ENCODE peak calls at places on chromosomes 5 and 9, in nine cellular contexts. One of them, this sample, is unnamed.

GRCh38 chr5:61949054-61949679 is 356.8 kb upstream of the KIF2A start:
- DNase-seq in HCT116: no peak
- DNase-seq in stomach: no peak
- DNase-seq in A549: no peak
- DNase-seq in adrenal gland: no peak
- DNase-seq in right lobe of liver: no peak
- DNase-seq in body of pancreas: no peak
- DNase-seq in uterus: no peak
- DNase-seq in ovary: no peak
- DNase-seq in this sample: no peak

GRCh38 chr9:133420392-133420827 is 1.8 kb upstream of the ADAMTS13 start:
- DNase-seq in HCT116: no peak
- DNase-seq in stomach: no peak
- DNase-seq in A549: peak
- DNase-seq in adrenal gland: no peak
- DNase-seq in right lobe of liver: no peak
- DNase-seq in body of pancreas: no peak
- DNase-seq in uterus: no peak
- DNase-seq in ovary: no peak
- DNase-seq in this sample: no peak

GRCh38 chr5:108655750-108656450 is 91.8 kb upstream of the FER start:
- DNase-seq in HCT116: no peak
- DNase-seq in stomach: no peak
- DNase-seq in A549: peak
- DNase-seq in adrenal gland: no peak
- DNase-seq in right lobe of liver: no peak
- DNase-seq in body of pancreas: no peak
- DNase-seq in uterus: no peak
- DNase-seq in ovary: no peak
- DNase-seq in this sample: no peak

GRCh38 chr5:125006011-125006685 is 259.7 kb upstream of the ZNF608 start:
- DNase-seq in HCT116: no peak
- DNase-seq in stomach: no peak
- DNase-seq in A549: no peak
- DNase-seq in adrenal gland: no peak
- DNase-seq in right lobe of liver: no peak
- DNase-seq in body of pancreas: no peak
- DNase-seq in uterus: no peak
- DNase-seq in ovary: no peak
- DNase-seq in this sample: no peak

GRCh38 chr9:92406506-92406905 is 2.1 kb upstream of the OGN start:
- DNase-seq in HCT116: no peak
- DNase-seq in stomach: no peak
- DNase-seq in A549: no peak
- DNase-seq in adrenal gland: peak
- DNase-seq in right lobe of liver: no peak
- DNase-seq in body of pancreas: peak
- DNase-seq in uterus: no peak
- DNase-seq in ovary: no peak
- DNase-seq in this sample: peak

GRCh38 chr5:8213701-8214240 is 344.8 kb downstream of the MTRR start:
- DNase-seq in HCT116: no peak
- DNase-seq in stomach: no peak
- DNase-seq in A549: no peak
- DNase-seq in adrenal gland: no peak
- DNase-seq in right lobe of liver: no peak
- DNase-seq in body of pancreas: no peak
- DNase-seq in uterus: no peak
- DNase-seq in ovary: no peak
- DNase-seq in this sample: no peak

GRCh38 chr5:6772886-6773285 is 59.7 kb downstream of the TENT4A start:
- DNase-seq in HCT116: no peak
- DNase-seq in stomach: no peak
- DNase-seq in A549: no peak
- DNase-seq in adrenal gland: no peak
- DNase-seq in right lobe of liver: no peak
- DNase-seq in body of pancreas: no peak
- DNase-seq in uterus: no peak
- DNase-seq in ovary: no peak
- DNase-seq in this sample: no peak

GRCh38 chr9:116594552-116594951 is 92.6 kb upstream of the TRIM32 start:
- DNase-seq in HCT116: peak
- DNase-seq in stomach: no peak
- DNase-seq in A549: peak
- DNase-seq in adrenal gland: no peak
- DNase-seq in right lobe of liver: no peak
- DNase-seq in body of pancreas: no peak
- DNase-seq in uterus: peak
- DNase-seq in ovary: no peak
- DNase-seq in this sample: no peak

GRCh38 chr9:94031946-94032345 is 52.3 kb upstream of the PTPDC1 start:
- DNase-seq in HCT116: no peak
- DNase-seq in stomach: no peak
- DNase-seq in A549: no peak
- DNase-seq in adrenal gland: no peak
- DNase-seq in right lobe of liver: no peak
- DNase-seq in body of pancreas: no peak
- DNase-seq in uterus: no peak
- DNase-seq in ovary: no peak
- DNase-seq in this sample: no peak

GRCh38 chr9:33924978-33925797 is 108.2 kb downstream of the UBE2R2 start:
- DNase-seq in HCT116: peak
- DNase-seq in stomach: peak
- DNase-seq in A549: peak
- DNase-seq in adrenal gland: peak
- DNase-seq in right lobe of liver: no peak
- DNase-seq in body of pancreas: peak
- DNase-seq in uterus: peak
- DNase-seq in ovary: peak
- DNase-seq in this sample: peak

GRCh38 chr5:143913008-143913752 is 101.2 kb downstream of the HMHB1 start:
- DNase-seq in HCT116: no peak
- DNase-seq in stomach: no peak
- DNase-seq in A549: peak
- DNase-seq in adrenal gland: no peak
- DNase-seq in right lobe of liver: no peak
- DNase-seq in body of pancreas: no peak
- DNase-seq in uterus: no peak
- DNase-seq in ovary: no peak
- DNase-seq in this sample: no peak

GRCh38 chr9:36848946-36849345 is 185.1 kb downstream of the PAX5 start:
- DNase-seq in HCT116: no peak
- DNase-seq in stomach: no peak
- DNase-seq in A549: no peak
- DNase-seq in adrenal gland: no peak
- DNase-seq in right lobe of liver: no peak
- DNase-seq in body of pancreas: no peak
- DNase-seq in uterus: no peak
- DNase-seq in ovary: no peak
- DNase-seq in this sample: no peak

GRCh38 chr5:137800700-137801411 is 46.7 kb upstream of the HNRNPA0 start:
- DNase-seq in HCT116: no peak
- DNase-seq in stomach: no peak
- DNase-seq in A549: no peak
- DNase-seq in adrenal gland: peak
- DNase-seq in right lobe of liver: no peak
- DNase-seq in body of pancreas: no peak
- DNase-seq in uterus: no peak
- DNase-seq in ovary: no peak
- DNase-seq in this sample: no peak

GRCh38 chr5:60356716-60357115 is 343.2 kb downstream of the DEPDC1B start:
- DNase-seq in HCT116: no peak
- DNase-seq in stomach: no peak
- DNase-seq in A549: no peak
- DNase-seq in adrenal gland: no peak
- DNase-seq in right lobe of liver: no peak
- DNase-seq in body of pancreas: no peak
- DNase-seq in uterus: no peak
- DNase-seq in ovary: no peak
- DNase-seq in this sample: no peak

GRCh38 chr5:139414601-139415121 is 10.8 kb upstream of the SPATA24 start:
- DNase-seq in HCT116: no peak
- DNase-seq in stomach: no peak
- DNase-seq in A549: no peak
- DNase-seq in adrenal gland: peak
- DNase-seq in right lobe of liver: no peak
- DNase-seq in body of pancreas: no peak
- DNase-seq in uterus: no peak
- DNase-seq in ovary: no peak
- DNase-seq in this sample: no peak
- TF ChIP-seq POLR2A in HCT116: no peak
- TF ChIP-seq POLR2A in stomach: no peak
- TF ChIP-seq POLR2A in A549: no peak
- TF ChIP-seq POLR2A in adrenal gland: no peak
- TF ChIP-seq POLR2A in right lobe of liver: no peak
- TF ChIP-seq POLR2A in body of pancreas: no peak
- TF ChIP-seq POLR2A in uterus: no peak
- TF ChIP-seq POLR2A in ovary: no peak
- TF ChIP-seq POLR2A in this sample: no peak

GRCh38 chr9:129319938-129320481 is 141.9 kb upstream of the IER5L start:
- DNase-seq in HCT116: no peak
- DNase-seq in stomach: peak
- DNase-seq in A549: no peak
- DNase-seq in adrenal gland: no peak
- DNase-seq in right lobe of liver: peak
- DNase-seq in body of pancreas: no peak
- DNase-seq in uterus: peak
- DNase-seq in ovary: no peak
- DNase-seq in this sample: peak

GRCh38 chr9:129317179-129318011 is 139.3 kb upstream of the IER5L start:
- DNase-seq in HCT116: no peak
- DNase-seq in stomach: no peak
- DNase-seq in A549: peak
- DNase-seq in adrenal gland: peak
- DNase-seq in right lobe of liver: peak
- DNase-seq in body of pancreas: peak
- DNase-seq in uterus: peak
- DNase-seq in ovary: peak
- DNase-seq in this sample: peak

GRCh38 chr9:129318121-129319075 is 140.3 kb upstream of the IER5L start:
- DNase-seq in HCT116: no peak
- DNase-seq in stomach: peak
- DNase-seq in A549: no peak
- DNase-seq in adrenal gland: peak
- DNase-seq in right lobe of liver: peak
- DNase-seq in body of pancreas: no peak
- DNase-seq in uterus: peak
- DNase-seq in ovary: peak
- DNase-seq in this sample: peak

GRCh38 chr9:129320575-129321311 is 142.7 kb upstream of the IER5L start:
- DNase-seq in HCT116: no peak
- DNase-seq in stomach: peak
- DNase-seq in A549: no peak
- DNase-seq in adrenal gland: peak
- DNase-seq in right lobe of liver: no peak
- DNase-seq in body of pancreas: peak
- DNase-seq in uterus: peak
- DNase-seq in ovary: peak
- DNase-seq in this sample: peak

DNA sequence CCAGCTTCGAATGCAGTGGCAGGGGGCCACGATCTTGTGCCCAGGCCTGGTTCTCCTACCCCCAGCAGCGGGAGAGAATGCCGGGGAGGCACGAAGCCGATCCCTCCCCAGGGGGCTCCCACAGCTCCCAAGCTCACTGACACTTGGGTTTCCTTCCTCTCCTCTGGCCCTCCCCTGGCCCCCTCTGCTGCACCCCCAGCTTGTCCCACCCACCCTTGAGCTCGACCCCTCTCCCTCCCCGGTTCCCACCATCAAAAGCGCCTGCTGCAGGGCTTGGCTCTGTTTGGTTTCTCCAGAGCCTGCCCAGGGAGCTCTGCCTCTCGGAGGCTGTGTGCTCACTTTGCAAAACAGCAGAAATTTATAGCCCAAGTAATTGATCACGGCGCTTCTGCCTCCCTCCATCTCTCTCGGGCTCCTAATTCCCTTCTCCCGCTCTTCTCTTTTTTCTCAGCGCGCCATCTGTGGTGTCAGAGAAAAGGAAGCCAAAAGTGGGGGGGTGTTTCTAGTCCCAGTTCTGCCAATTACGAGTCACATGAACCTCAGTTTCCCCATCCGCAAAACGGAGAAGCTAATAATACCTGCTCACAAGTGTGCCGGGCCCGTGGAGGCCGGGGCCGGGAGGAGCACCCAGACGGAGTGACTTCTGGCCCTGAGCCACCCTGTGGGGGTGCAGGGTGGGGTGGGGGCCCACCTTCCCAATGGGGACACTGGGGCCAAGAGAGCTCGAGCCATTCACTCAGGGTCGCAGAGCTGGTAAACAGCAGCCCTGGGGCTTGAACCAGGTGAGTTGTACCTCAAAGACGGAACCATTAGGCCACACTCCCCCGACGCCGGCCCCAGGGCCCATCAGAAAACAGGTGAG is 141.2 kb upstream of the IER5L start:
- DNase-seq in HCT116: no peak
- DNase-seq in stomach: peak
- DNase-seq in A549: no peak
- DNase-seq in adrenal gland: no peak
- DNase-seq in right lobe of liver: peak
- DNase-seq in body of pancreas: no peak
- DNase-seq in uterus: peak
- DNase-seq in ovary: peak
- DNase-seq in this sample: peak
- H3K27ac ChIP-seq in HCT116: no peak
- H3K27ac ChIP-seq in stomach: peak
- H3K27ac ChIP-seq in A549: no peak
- H3K27ac ChIP-seq in adrenal gland: peak
- H3K27ac ChIP-seq in right lobe of liver: peak
- H3K27ac ChIP-seq in body of pancreas: no peak
- H3K27ac ChIP-seq in uterus: peak
- H3K27ac ChIP-seq in ovary: peak
- H3K27ac ChIP-seq in this sample: peak

GRCh38 chr9:95506438-95506691 is 10.4 kb downstream of the PTCH1 start:
- DNase-seq in HCT116: no peak
- DNase-seq in stomach: no peak
- DNase-seq in A549: peak
- DNase-seq in adrenal gland: peak
- DNase-seq in right lobe of liver: no peak
- DNase-seq in body of pancreas: peak
- DNase-seq in uterus: peak
- DNase-seq in ovary: peak
- DNase-seq in this sample: peak
- TF ChIP-seq POLR2A in HCT116: no peak
- TF ChIP-seq POLR2A in stomach: no peak
- TF ChIP-seq POLR2A in A549: no peak
- TF ChIP-seq POLR2A in adrenal gland: no peak
- TF ChIP-seq POLR2A in right lobe of liver: no peak
- TF ChIP-seq POLR2A in body of pancreas: peak
- TF ChIP-seq POLR2A in uterus: no peak
- TF ChIP-seq POLR2A in ovary: no peak
- TF ChIP-seq POLR2A in this sample: no peak

DNA sequence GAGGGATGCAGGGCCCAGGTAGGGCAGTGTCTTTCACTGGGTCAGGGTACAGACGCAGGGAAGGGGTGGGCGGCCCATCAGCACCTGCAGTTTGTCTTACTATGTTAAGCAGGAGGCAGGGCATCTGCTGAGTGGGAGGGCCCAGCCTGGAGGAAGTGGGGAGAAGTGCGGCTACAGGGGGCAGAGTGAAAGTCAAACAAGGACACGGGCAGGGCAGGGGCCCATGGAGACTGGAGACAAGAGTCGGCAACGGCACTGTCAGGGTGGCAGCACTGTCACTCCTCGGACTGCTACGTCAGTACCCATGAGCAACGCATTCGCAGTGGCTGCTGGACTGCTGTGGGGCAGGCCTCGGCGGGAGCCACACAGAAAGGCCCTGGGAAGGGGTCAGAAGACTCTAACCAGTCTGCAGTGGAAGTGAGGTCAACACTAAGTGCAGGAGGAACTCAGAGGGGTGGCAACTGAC is 19.7 kb downstream of the CAMSAP1 start:
- DNase-seq in HCT116: no peak
- DNase-seq in stomach: peak
- DNase-seq in A549: no peak
- DNase-seq in adrenal gland: peak
- DNase-seq in right lobe of liver: no peak
- DNase-seq in body of pancreas: no peak
- DNase-seq in uterus: no peak
- DNase-seq in ovary: no peak
- DNase-seq in this sample: no peak
- H3K27ac ChIP-seq in HCT116: no peak
- H3K27ac ChIP-seq in stomach: no peak
- H3K27ac ChIP-seq in A549: no peak
- H3K27ac ChIP-seq in adrenal gland: peak
- H3K27ac ChIP-seq in right lobe of liver: no peak
- H3K27ac ChIP-seq in body of pancreas: peak
- H3K27ac ChIP-seq in uterus: no peak
- H3K27ac ChIP-seq in ovary: no peak
- H3K27ac ChIP-seq in this sample: no peak

This sample was measured in testis.